ENCODE peak calls at places on chromosomes 2 and 18, in nine cellular contexts. P is H54, J is ovary, Q is HCT116, H is esophagus squamous epithelium, Z is tibial nerve, K is body of pancreas, T is endothelial cell of umbilical vein, M is stomach. S is an unnamed sample.

GRCh38 chr2:101116348-101116747 is 34.8 kb downstream of the TBC1D8 start:
- DNase-seq in P (no peak), J (no peak), Q (no peak), H (no peak), Z (no peak), K (no peak), T (no peak), M (no peak), S (no peak)

GRCh38 chr2:126975671-126976655 is 77.3 kb downstream of the TEX51 start:
- DNase-seq in P (no peak), J (no peak), Q (no peak), H (no peak), Z (no peak), K (no peak), T (no peak), M (no peak), S (no peak)

GRCh38 chr2:58099097-58099769 is 52.6 kb downstream of the VRK2 start:
- DNase-seq in P (no peak), J (no peak), Q (no peak), H (no peak), Z (no peak), K (peak), T (no peak), M (no peak), S (no peak)

GRCh38 chr2:224997802-224998201 is 44.5 kb downstream of the DOCK10 start:
- DNase-seq in P (no peak), J (no peak), Q (no peak), H (no peak), Z (no peak), K (no peak), T (no peak), M (no peak), S (no peak)

GRCh38 chr2:78132391-78133370 is 610.5 kb upstream of the LRRTM4 start:
- DNase-seq in P (no peak), J (no peak), Q (no peak), H (no peak), Z (no peak), K (no peak), T (no peak), M (no peak), S (no peak)

GRCh38 chr18:31581498-31582197 is 10.0 kb upstream of the TTR start:
- DNase-seq in P (peak), J (no peak), Q (no peak), H (no peak), Z (no peak), K (no peak), T (peak), M (no peak), S (no peak)

GRCh38 chr18:44789704-44790103 is 109.0 kb downstream of the SETBP1 start:
- DNase-seq in P (no peak), J (no peak), Q (no peak), H (no peak), Z (no peak), K (no peak), T (peak), M (no peak), S (no peak)

GRCh38 chr2:140659293-140659692 is 1471.5 kb downstream of the LRP1B start:
- DNase-seq in P (no peak), J (no peak), Q (no peak), H (no peak), Z (no peak), K (no peak), T (no peak), M (no peak), S (no peak)

GRCh38 chr2:11540996-11541692 is 7.3 kb downstream of the GREB1 start:
- DNase-seq in P (no peak), J (peak), Q (no peak), H (no peak), Z (no peak), K (no peak), T (no peak), M (no peak), S (no peak)

GRCh38 chr18:76679877-76680276 is 142.5 kb upstream of the ZNF236 start:
- DNase-seq in P (no peak), J (no peak), Q (no peak), H (no peak), Z (no peak), K (no peak), T (no peak), M (no peak), S (no peak)

GRCh38 chr2:234970467-234970866 is 18.6 kb downstream of the SH3BP4 start:
- DNase-seq in P (no peak), J (no peak), Q (no peak), H (no peak), Z (no peak), K (no peak), T (peak), M (no peak), S (no peak)
- TF ChIP-seq POLR2A in P (no peak), J (no peak), Q (no peak), H (no peak), Z (no peak), K (no peak), T (no peak), M (no peak), S (no peak)

GRCh38 chr2:3533836-3534235 is 14.5 kb upstream of the ADI1 start:
- DNase-seq in P (no peak), J (no peak), Q (no peak), H (no peak), Z (no peak), K (no peak), T (no peak), M (peak), S (no peak)

GRCh38 chr2:3536682-3537632 is 17.6 kb upstream of the ADI1 start:
- DNase-seq in P (peak), J (peak), Q (peak), H (no peak), Z (peak), K (peak), T (peak), M (no peak), S (no peak)

GRCh38 chr2:3534251-3534814 is 15.0 kb upstream of the ADI1 start:
- DNase-seq in P (no peak), J (peak), Q (no peak), H (no peak), Z (no peak), K (no peak), T (no peak), M (no peak), S (no peak)

GRCh38 chr2:3535467-3535793 is 16.1 kb upstream of the ADI1 start:
- DNase-seq in P (no peak), J (no peak), Q (no peak), H (no peak), Z (no peak), K (no peak), T (no peak), M (no peak), S (no peak)

DNA sequence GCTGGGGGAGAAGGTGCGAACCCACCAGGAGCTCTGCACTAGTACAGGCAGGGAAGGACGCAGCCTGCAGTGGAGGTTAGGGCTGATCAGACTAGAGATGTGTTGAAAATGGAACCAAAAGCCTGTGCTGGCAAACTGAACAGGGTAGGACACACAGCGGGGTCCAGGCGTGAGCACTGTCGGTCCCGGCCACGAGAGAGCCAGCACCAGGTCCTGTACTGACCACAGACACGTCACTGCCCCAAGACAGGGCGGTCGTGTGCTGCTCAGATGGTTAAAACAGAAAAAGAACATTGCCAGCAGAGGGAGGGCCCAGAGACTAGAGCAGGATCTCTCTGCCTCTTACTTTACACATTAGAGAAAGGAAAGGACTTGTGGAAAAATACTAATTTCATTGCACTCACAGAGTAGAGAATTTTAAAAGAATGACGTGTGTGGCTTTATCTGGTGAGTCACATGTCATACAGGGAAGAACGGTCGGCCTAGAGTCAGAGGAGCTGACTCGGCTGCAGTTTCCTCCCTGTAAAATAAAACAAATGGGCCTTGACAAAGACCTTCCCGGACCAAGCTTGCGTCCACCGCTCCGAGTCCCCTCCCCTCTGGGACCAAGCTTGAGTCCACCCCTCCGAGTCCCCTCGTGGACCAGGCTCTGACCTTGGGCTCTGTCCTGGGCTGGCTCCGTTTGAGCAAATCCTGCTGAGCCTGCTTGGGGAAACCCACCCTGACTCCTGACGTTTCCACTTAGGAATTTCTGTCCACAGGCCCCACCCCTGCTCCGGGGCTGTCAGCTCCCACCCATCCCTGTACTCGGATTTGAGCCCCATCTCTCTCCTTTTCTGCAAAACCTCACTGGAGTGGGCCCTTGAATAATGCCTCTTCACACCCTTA is 16.7 kb upstream of the ADI1 start:
- DNase-seq in P (peak), J (peak), Q (peak), H (peak), Z (peak), K (peak), T (peak), M (peak), S (no peak)
- TF ChIP-seq POLR2A in P (peak), J (peak), Q (no peak), H (no peak), Z (no peak), K (no peak), T (peak), M (no peak), S (no peak)

GRCh38 chr2:185082749-185083148 is 484.4 kb downstream of the ZNF804A start:
- DNase-seq in P (no peak), J (no peak), Q (no peak), H (no peak), Z (no peak), K (no peak), T (no peak), M (no peak), S (no peak)
- TF ChIP-seq POLR2A in P (no peak), J (no peak), Q (no peak), H (no peak), Z (no peak), K (no peak), T (no peak), M (no peak), S (no peak)

GRCh38 chr18:7201096-7201495 is 29.8 kb upstream of the LRRC30 start:
- DNase-seq in P (no peak), J (no peak), Q (no peak), H (no peak), Z (no peak), K (no peak), T (no peak), M (no peak), S (no peak)
- TF ChIP-seq POLR2A in P (no peak), J (no peak), Q (no peak), H (no peak), Z (no peak), K (no peak), T (no peak), M (no peak), S (no peak)

DNA sequence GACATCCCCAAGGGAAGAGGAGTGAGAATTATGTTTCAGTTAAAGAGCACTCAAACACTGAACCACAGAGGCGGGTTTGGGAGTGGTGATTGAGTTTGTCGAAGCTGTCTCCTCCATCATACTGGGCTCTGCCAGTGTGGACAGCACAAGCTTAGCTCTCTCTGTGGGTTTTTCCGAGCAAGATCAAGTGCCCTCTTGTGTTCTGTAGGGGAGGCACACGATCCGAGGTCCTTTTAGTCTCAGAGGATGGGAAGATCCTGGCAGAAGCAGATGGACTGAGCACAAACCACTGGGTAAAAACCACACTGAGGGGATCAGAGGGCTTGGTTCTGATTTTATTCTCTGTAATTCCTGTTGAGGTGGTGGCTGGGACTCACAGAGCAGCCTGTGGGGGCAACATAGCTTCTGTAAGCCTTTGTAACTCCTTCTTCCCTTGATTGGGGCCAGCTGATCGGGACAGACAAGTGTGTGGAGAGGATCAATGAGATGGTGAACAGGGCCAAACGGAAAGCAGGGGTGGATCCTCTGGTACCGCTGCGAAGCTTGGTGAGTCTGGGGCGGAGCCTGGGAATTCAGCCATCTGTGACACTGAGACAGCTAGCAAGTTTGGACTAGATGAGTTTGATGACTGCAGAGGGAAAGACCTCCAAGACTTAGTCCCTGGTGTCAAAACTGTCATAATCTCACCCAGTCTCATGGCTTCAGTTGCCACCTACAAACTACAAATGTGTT is 2.0 kb downstream of the NAGK start:
- DNase-seq in P (no peak), J (no peak), Q (peak), H (no peak), Z (no peak), K (peak), T (no peak), M (no peak), S (no peak)
- TF ChIP-seq POLR2A in P (no peak), J (no peak), Q (no peak), H (no peak), Z (no peak), K (no peak), T (no peak), M (no peak), S (no peak)

GRCh38 chr2:218354850-218355443 is 1.7 kb upstream of the CATIP start:
- DNase-seq in P (no peak), J (no peak), Q (no peak), H (no peak), Z (no peak), K (no peak), T (no peak), M (peak), S (no peak)
- TF ChIP-seq POLR2A in P (no peak), J (no peak), Q (no peak), H (no peak), Z (no peak), K (no peak), T (no peak), M (no peak), S (no peak)